ENCODE peak calls at places on chromosomes 3 and 15, in five cellular contexts. O is COLO829, B is GM04504, G is astrocyte of the spinal cord, Y is progenitor cell of endocrine pancreas. T is an unnamed sample.

GRCh38 chr3:42063886-42064285 is 27.3 kb upstream of the TRAK1 start:
- DNase-seq in G (peak; percentile 65), Y (no peak), O (peak; percentile 40), B (peak; percentile 96), T (no peak)

GRCh38 chr15:40430271-40430805 is 10.4 kb upstream of the BAHD1 start:
- DNase-seq in Y (no peak), G (no peak), O (no peak), B (no peak), T (peak; percentile 54)

GRCh38 chr15:99994849-99995248 is 261.6 kb upstream of the LYSMD4 start:
- DNase-seq in G (no peak), Y (no peak), B (no peak), O (peak; percentile 69), T (no peak)

GRCh38 chr3:171850324-171850697 is 7.2 kb downstream of the TMEM212 start:
- DNase-seq in O (no peak), Y (no peak), G (no peak), B (no peak), T (no peak)

GRCh38 chr3:71497367-71497925 is 86.1 kb downstream of the FOXP1 start:
- DNase-seq in G (peak; percentile 46), B (no peak), O (no peak), Y (no peak), T (no peak)

GRCh38 chr3:172525116-172525613 is 1.9 kb upstream of the TNFSF10 start:
- DNase-seq in G (no peak), B (no peak), O (no peak), Y (no peak), T (no peak)

GRCh38 chr15:97085806-97086205 is 755.3 kb downstream of the NR2F2 start:
- DNase-seq in O (no peak), Y (peak; percentile 27), B (no peak), G (no peak), T (no peak)

GRCh38 chr15:68542771-68543544 is 35.8 kb upstream of the CORO2B start:
- DNase-seq in G (peak; percentile 91), B (peak; percentile 72), Y (no peak), O (peak; percentile 9), T (no peak)

GRCh38 chr15:85642054-85642692 is 152.6 kb downstream of the KLHL25 start:
- DNase-seq in O (no peak), G (no peak), Y (no peak), B (no peak), T (no peak)